ENCODE peak calls at places on chromosomes 13 and 19, in seven cellular contexts. N is BJ, U is NCI-H345, A is BE2C, I is endothelial cell of umbilical vein, Y is T-helper 1 cell, J is GM23248. E is an unnamed sample.
A peak's percentile ranks its signal among the peaks of the same experiment; 100 is the strongest.

GRCh38 chr13:111415216-111415615 is 94.8 kb downstream of the TEX29 start:
- DNase-seq in N (no peak), U (no peak), A (no peak), I (no peak), Y (no peak), J (no peak), E (no peak)

GRCh38 chr13:59531571-59532091 is 632.1 kb downstream of the DIAPH3 start:
- DNase-seq in N (no peak), U (peak; percentile 86), A (peak; percentile 77), I (peak; percentile 98), Y (no peak), J (peak; percentile 67), E (no peak)

GRCh38 chr13:44333950-44334675 is 39.5 kb upstream of the SERP2 start:
- DNase-seq in N (no peak), U (no peak), A (no peak), I (no peak), Y (no peak), J (no peak), E (no peak)

GRCh38 chr13:97223711-97224461 is 1.8 kb downstream of the MBNL2 start:
- DNase-seq in N (peak; percentile 71), U (peak; percentile 48), A (peak; percentile 63), I (peak; percentile 91), Y (no peak), J (peak; percentile 94), E (no peak)

GRCh38 chr13:42762917-42763316 is 18.5 kb upstream of the FAM216B start:
- DNase-seq in N (peak; percentile 73), U (no peak), A (no peak), I (peak; percentile 55), Y (no peak), J (peak; percentile 87), E (no peak)

GRCh38 chr13:106596287-106596937 is 28.5 kb upstream of the ARGLU1 start:
- DNase-seq in N (no peak), U (no peak), A (no peak), I (no peak), Y (no peak), J (no peak), E (no peak)

GRCh38 chr19:34365463-34366401 is 736 bp downstream of the GPI start:
- DNase-seq in N (no peak), U (peak; percentile 58), A (peak; percentile 42), I (peak; percentile 40), Y (no peak), J (peak; percentile 72), E (no peak)

GRCh38 chr19:1907563-1908363 is 2.6 kb downstream of the ADAT3 start:
- DNase-seq in N (no peak), U (no peak), A (no peak), I (no peak), Y (no peak), J (peak; percentile 32), E (no peak)

GRCh38 chr13:30422056-30422914 is at the start of gene UBE2L5:
- DNase-seq in N (no peak), U (peak; percentile 72), A (peak; percentile 88), I (peak; percentile 65), Y (peak; percentile 43), J (peak; percentile 88), E (peak; percentile 48)

GRCh38 chr19:9126900-9127405 is at the start of gene OR7G3:
- DNase-seq in N (no peak), U (no peak), A (no peak), I (no peak), Y (no peak), J (no peak), E (no peak)

GRCh38 chr13:40652588-40652940 is 13.9 kb downstream of the FOXO1 start:
- DNase-seq in N (peak; percentile 71), U (no peak), A (no peak), I (no peak), Y (no peak), J (no peak), E (no peak)

GRCh38 chr13:110316196-110316595 is 9.1 kb downstream of the COL4A2 start:
- DNase-seq in N (no peak), U (no peak), A (no peak), I (no peak), Y (no peak), J (no peak), E (no peak)

GRCh38 chr19:29671393-29672076 is 6.3 kb downstream of the PLEKHF1 start:
- DNase-seq in N (no peak), U (peak; percentile 99), A (no peak), I (peak; percentile 4), Y (peak; percentile 71), J (peak; percentile 36), E (peak; percentile 18)

GRCh38 chr13:102580552-102581169 is 16.1 kb upstream of the TPP2 start:
- DNase-seq in N (peak; percentile 15), U (peak; percentile 71), A (peak; percentile 45), I (peak; percentile 74), Y (peak; percentile 37), J (peak; percentile 78), E (peak; percentile 46)

GRCh38 chr13:32087955-32088747 is 56.6 kb downstream of the FRY start:
- DNase-seq in N (no peak), U (no peak), A (no peak), I (no peak), Y (no peak), J (peak; percentile 15), E (no peak)

GRCh38 chr19:54180691-54181091 is 7.7 kb upstream of the TMC4 start:
- DNase-seq in N (no peak), U (no peak), A (no peak), I (no peak), Y (no peak), J (no peak), E (no peak)

GRCh38 chr19:38210458-38210987 is 13.5 kb downstream of the DPF1 start:
- DNase-seq in N (no peak), U (peak; percentile 83), A (peak; percentile 90), I (no peak), Y (no peak), J (peak; percentile 48), E (peak; percentile 61)